ENCODE peak calls at places on chromosomes 16 and 17, in six cellular contexts. K is naive thymus-derived CD4-positive, alpha-beta T cell; X is head of caudate nucleus; A is activated T-helper 9 cell treated with anti-CD3 and anti-CD28 coated beads, Interleukin-2, amount 50 U/mL, for 16 hours; N is progenitor cell of endocrine pancreas; G is mesothelial cell of epicardium. I is an unnamed sample.

GRCh38 chr16:64540449-64540848 is 581.4 kb downstream of the CDH11 start:
- DNase-seq in X (no peak), A (no peak), G (no peak), N (no peak), K (no peak), I (no peak)

GRCh38 chr17:82003411-82004381 is 19.0 kb downstream of the CENPX start:
- DNase-seq in A (peak; percentile 36), X (no peak), G (peak; percentile 77), N (no peak), K (no peak), I (no peak)

GRCh38 chr16:7755347-7755746 is 422.7 kb downstream of the RBFOX1 start:
- DNase-seq in N (no peak), X (no peak), K (no peak), A (no peak), G (no peak), I (no peak)

GRCh38 chr17:58381124-58381838 is 29.3 kb upstream of the SUPT4H1 start:
- DNase-seq in K (no peak), X (no peak), G (no peak), N (peak; percentile 25), A (no peak), I (no peak)

GRCh38 chr16:84864266-84864955 is 44.6 kb downstream of the CRISPLD2 start:
- DNase-seq in X (no peak), N (no peak), K (no peak), A (no peak), G (no peak), I (no peak)

GRCh38 chr17:67038861-67039365 is 5.4 kb upstream of the CACNG1 start:
- DNase-seq in K (no peak), N (no peak), X (no peak), G (no peak), A (no peak), I (no peak)

GRCh38 chr16:89574681-89575246 is 794 bp upstream of the CPNE7 start:
- DNase-seq in G (peak; percentile 61), N (peak; percentile 52), K (peak; percentile 79), A (peak; percentile 32), X (no peak), I (peak; percentile 69)

GRCh38 chr16:53517851-53518250 is 14.8 kb upstream of the AKTIP start:
- DNase-seq in K (no peak), N (no peak), A (no peak), X (no peak), G (no peak), I (no peak)

GRCh38 chr17:68349157-68349556 is 57.9 kb downstream of the ARSG start:
- DNase-seq in X (no peak), K (peak; percentile 35), G (no peak), N (no peak), A (no peak), I (no peak)

GRCh38 chr17:9968881-9969280 is 63.8 kb upstream of the RCVRN start:
- DNase-seq in N (no peak), X (no peak), A (no peak), G (no peak), K (no peak), I (no peak)

GRCh38 chr17:49071106-49071505 is 61.5 kb upstream of the B4GALNT2 start:
- DNase-seq in K (no peak), G (no peak), A (no peak), N (no peak), X (no peak), I (no peak)

GRCh38 chr16:51971184-51971583 is 575.8 kb downstream of the TOX3 start:
- DNase-seq in X (no peak), N (no peak), K (no peak), G (no peak), A (no peak), I (no peak)

GRCh38 chr16:78421244-78421661 is 321.8 kb downstream of the WWOX start:
- DNase-seq in G (no peak), X (no peak), K (no peak), A (no peak), N (no peak), I (no peak)

GRCh38 chr16:57042157-57043111 is 49.9 kb upstream of the CPNE2 start:
- DNase-seq in A (peak; percentile 78), K (peak; percentile 81), N (no peak), G (no peak), X (no peak), I (peak; percentile 73)

GRCh38 chr16:53220585-53220984 is 165.8 kb downstream of the CHD9 start:
- DNase-seq in A (no peak), X (no peak), N (no peak), K (no peak), G (no peak), I (peak; percentile 42)

GRCh38 chr16:79372504-79373184 is 227.9 kb downstream of the MAF start:
- DNase-seq in G (no peak), K (no peak), A (peak; percentile 36), N (no peak), X (no peak), I (no peak)

GRCh38 chr16:86740817-86741799 is 162.8 kb downstream of the FOXL1 start:
- DNase-seq in G (peak; percentile 48), A (no peak), K (peak; percentile 26), N (peak; percentile 30), X (no peak), I (no peak)

GRCh38 chr16:50986453-50986852 is 164.6 kb downstream of the SALL1 start:
- DNase-seq in A (no peak), K (no peak), G (no peak), X (no peak), N (no peak), I (no peak)

GRCh38 chr16:29694384-29695195 is 15.6 kb downstream of the QPRT start:
- DNase-seq in N (no peak), K (no peak), G (no peak), X (no peak), A (no peak), I (no peak)

GRCh38 chr16:87715658-87716057 is 50.1 kb downstream of the KLHDC4 start:
- DNase-seq in K (no peak), G (no peak), X (no peak), A (no peak), N (no peak), I (no peak)

GRCh38 chr17:72338304-72338703 is 217.5 kb downstream of the SOX9 start:
- DNase-seq in G (no peak), K (no peak), A (no peak), X (no peak), N (no peak), I (no peak)

GRCh38 chr17:7405882-7406825 is 1.5 kb upstream of the NLGN2 start:
- DNase-seq in N (no peak), G (no peak), A (no peak), X (no peak), K (no peak), I (no peak)

GRCh38 chr17:49741009-49741691 is 22.8 kb downstream of the FAM117A start:
- DNase-seq in G (no peak), N (no peak), K (no peak), X (no peak), A (no peak), I (no peak)

GRCh38 chr16:20868890-20869289 is 31.3 kb downstream of the DCUN1D3 start:
- DNase-seq in G (no peak), X (peak; percentile 81), A (no peak), N (no peak), K (no peak), I (no peak)

GRCh38 chr16:77551352-77551751 is 116.5 kb upstream of the ADAMTS18 start:
- DNase-seq in X (no peak), A (no peak), N (no peak), K (no peak), G (no peak), I (no peak)

GRCh38 chr16:53664724-53665345 is 38.8 kb downstream of the RPGRIP1L start:
- DNase-seq in N (no peak), X (no peak), G (no peak), A (no peak), K (no peak), I (no peak)

GRCh38 chr17:20009052-20009301 is 182 bp upstream of the SPECC1 start:
- DNase-seq in N (no peak), X (no peak), G (no peak), K (no peak), A (no peak), I (no peak)

GRCh38 chr17:13775450-13775849 is 173.7 kb upstream of the HS3ST3A1 start:
- DNase-seq in K (no peak), X (no peak), A (no peak), N (no peak), G (no peak), I (no peak)

GRCh38 chr16:13873835-13874438 is 46.0 kb upstream of the ERCC4 start:
- DNase-seq in A (no peak), X (no peak), N (no peak), K (no peak), G (no peak), I (no peak)

GRCh38 chr16:81482329-81483063 is 37.9 kb downstream of the CMIP start:
- DNase-seq in K (no peak), G (no peak), X (no peak), N (no peak), A (no peak), I (no peak)

GRCh38 chr17:57533684-57534305 is 211.3 kb downstream of the CCDC182 start:
- DNase-seq in A (no peak), N (no peak), G (no peak), X (no peak), K (no peak), I (no peak)

GRCh38 chr17:43878260-43879082 is 28.9 kb downstream of the MPP2 start:
- DNase-seq in K (peak; percentile 71), X (peak; percentile 82), A (peak; percentile 56), G (peak; percentile 92), N (peak; percentile 82), I (no peak)

GRCh38 chr17:40535924-40536717 is 29.2 kb downstream of the CCR7 start:
- DNase-seq in K (no peak), G (no peak), A (no peak), X (no peak), N (no peak), I (no peak)

GRCh38 chr17:9755083-9755482 is 36.3 kb downstream of the DHRS7C start:
- DNase-seq in X (no peak), G (no peak), K (no peak), A (no peak), N (no peak), I (no peak)

GRCh38 chr17:64306850-64307463 is 43.9 kb upstream of the TEX2 start:
- DNase-seq in X (peak; percentile 77), G (peak; percentile 60), A (peak; percentile 48), K (peak; percentile 61), N (peak; percentile 42), I (peak; percentile 74)

GRCh38 chr17:44309472-44309871 is 1.1 kb downstream of the RUNDC3A start:
- DNase-seq in G (no peak), A (no peak), K (no peak), N (no peak), X (no peak), I (no peak)

GRCh38 chr17:80122926-80123505 is 21.6 kb downstream of the GAA start:
- DNase-seq in X (no peak), A (no peak), K (no peak), G (peak; percentile 9), N (no peak), I (no peak)

GRCh38 chr17:45410144-45411091 is 22.3 kb downstream of the ARHGAP27 start:
- DNase-seq in G (no peak), A (peak; percentile 40), N (no peak), X (no peak), K (peak; percentile 60), I (peak; percentile 75)

GRCh38 chr17:42111901-42112551 is 488 bp downstream of the DHX58 start:
- DNase-seq in G (no peak), A (no peak), N (no peak), X (peak; percentile 47), K (peak; percentile 34), I (no peak)

GRCh38 chr16:89446136-89446974 is 44.0 kb downstream of the ANKRD11 start:
- DNase-seq in K (no peak), N (no peak), A (no peak), X (no peak), G (no peak), I (no peak)

I was measured in B cell.